ENCODE peak calls at places on chromosomes 11 and 22, in four cellular contexts. B, E, R and A are unnamed samples.

GRCh38 chr11:23590909-23591308 is 730.6 kb upstream of the CCDC179 start:
- DNase-seq in B (no peak), E (no peak), R (no peak), A (no peak)

GRCh38 chr11:70567680-70568503 is 169.6 kb downstream of the CTTN start:
- DNase-seq in B (peak), E (peak), R (no peak), A (peak)

GRCh38 chr11:116275634-116276033 is 497.2 kb downstream of the BUD13 start:
- DNase-seq in B (no peak), E (no peak), R (no peak), A (no peak)

GRCh38 chr22:23684561-23685031 is 6.2 kb upstream of the RGL4 start:
- DNase-seq in B (peak), E (no peak), R (no peak), A (peak)

GRCh38 chr22:28903719-28904118 is 20.3 kb downstream of the ZNRF3 start:
- DNase-seq in B (peak), E (no peak), R (no peak), A (no peak)

GRCh38 chr11:1177020-1177770 is 19.4 kb downstream of the MUC5AC start:
- DNase-seq in B (no peak), E (peak), R (no peak), A (no peak)

GRCh38 chr11:64766881-64767280 is 7.1 kb upstream of the PYGM start:
- DNase-seq in B (no peak), E (no peak), R (no peak), A (no peak)

GRCh38 chr11:128630367-128631230 is 43.2 kb upstream of the ETS1 start:
- DNase-seq in B (peak), E (peak), R (peak), A (peak)

GRCh38 chr11:107590460-107591097 is 368 bp upstream of the ELMOD1 start:
- DNase-seq in B (peak), E (no peak), R (no peak), A (no peak)

GRCh38 chr11:59759900-59760299 is 4.7 kb downstream of the STX3 start:
- DNase-seq in B (no peak), E (no peak), R (no peak), A (no peak)

GRCh38 chr22:37330200-37331033 is 48.1 kb downstream of the CYTH4 start:
- DNase-seq in B (peak), E (no peak), R (peak), A (peak)

GRCh38 chr11:12677131-12677530 is 2.9 kb downstream of the TEAD1 start:
- DNase-seq in B (peak), E (no peak), R (no peak), A (peak)

GRCh38 chr11:65859812-65860277 is 388 bp upstream of the MUS81 start:
- DNase-seq in B (peak), E (peak), R (no peak), A (no peak)

GRCh38 chr11:131977231-131977630 is 606.8 kb downstream of the NTM start:
- DNase-seq in B (peak), E (no peak), R (no peak), A (no peak)

GRCh38 chr11:41328324-41328723 is 131.1 kb downstream of the LRRC4C start:
- DNase-seq in B (no peak), E (no peak), R (no peak), A (no peak)

GRCh38 chr11:130314184-130314748 is 451 bp downstream of the ZBTB44 start:
- DNase-seq in B (peak), E (peak), R (no peak), A (peak)

DNA sequence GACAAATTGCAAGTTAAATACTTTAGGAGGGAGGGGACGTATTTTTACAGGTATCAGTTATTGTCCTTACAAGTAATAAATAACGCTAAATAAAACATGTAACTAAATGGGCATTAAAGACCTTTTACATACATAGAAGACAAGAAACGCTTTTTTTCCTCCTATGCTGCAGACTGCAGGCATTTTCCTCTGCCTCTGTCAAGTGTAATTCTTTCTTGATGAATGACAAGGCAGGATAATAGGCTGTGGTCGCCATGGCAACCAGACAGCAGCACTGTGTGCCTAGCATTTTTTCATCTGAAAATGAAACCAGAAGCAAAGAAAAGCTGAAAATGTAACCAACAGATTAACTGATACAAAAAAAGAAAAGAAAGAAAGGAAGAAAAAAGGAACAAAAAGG is 46.1 kb downstream of the BLID start:
- DNase-seq in B (peak), E (peak), R (no peak), A (peak)
- H3K4me3 ChIP-seq in B (no peak), E (no peak), R (no peak), A (no peak)

DNA sequence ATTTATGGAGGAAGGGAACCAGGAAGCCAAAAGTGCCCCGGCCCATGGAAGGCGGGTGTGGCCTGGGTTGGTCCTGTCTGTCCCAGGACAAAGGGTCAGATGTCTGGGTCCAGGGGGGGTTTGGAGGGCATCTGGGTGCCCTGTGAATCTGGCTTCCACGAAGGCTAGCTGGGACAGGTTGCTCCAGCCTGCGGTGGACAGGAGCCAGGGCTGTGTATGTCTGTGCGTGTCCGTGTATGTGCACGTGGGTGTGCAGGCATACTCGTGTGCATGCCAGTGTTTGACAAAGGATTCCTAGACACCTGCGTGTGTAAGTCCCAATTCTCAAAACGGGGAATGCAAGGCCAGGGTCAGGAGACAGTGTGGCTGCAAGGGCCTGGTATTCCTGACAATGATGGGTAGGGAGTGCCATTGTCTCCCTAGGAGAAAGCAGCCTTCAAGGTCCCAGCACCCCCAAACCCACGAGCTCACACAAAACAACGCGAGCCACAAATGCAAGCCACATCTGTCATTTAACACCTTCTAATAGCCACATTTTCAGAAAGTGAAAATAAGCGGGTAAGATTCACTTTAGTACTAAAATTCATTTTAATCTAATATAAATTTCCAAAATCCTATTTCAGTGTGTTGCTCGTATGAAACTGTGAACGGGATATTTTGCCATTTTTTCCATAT is 78.4 kb upstream of the WNT7B start:
- DNase-seq in B (peak), E (peak), R (no peak), A (no peak)
- H3K4me3 ChIP-seq in B (peak), E (peak), R (peak), A (peak)

GRCh38 chr11:123549901-123550619 is 104.4 kb downstream of the SCN3B start:
- DNase-seq in B (no peak), E (no peak), R (no peak), A (no peak)
- H3K4me3 ChIP-seq in B (no peak), E (no peak), R (no peak), A (no peak)

DNA sequence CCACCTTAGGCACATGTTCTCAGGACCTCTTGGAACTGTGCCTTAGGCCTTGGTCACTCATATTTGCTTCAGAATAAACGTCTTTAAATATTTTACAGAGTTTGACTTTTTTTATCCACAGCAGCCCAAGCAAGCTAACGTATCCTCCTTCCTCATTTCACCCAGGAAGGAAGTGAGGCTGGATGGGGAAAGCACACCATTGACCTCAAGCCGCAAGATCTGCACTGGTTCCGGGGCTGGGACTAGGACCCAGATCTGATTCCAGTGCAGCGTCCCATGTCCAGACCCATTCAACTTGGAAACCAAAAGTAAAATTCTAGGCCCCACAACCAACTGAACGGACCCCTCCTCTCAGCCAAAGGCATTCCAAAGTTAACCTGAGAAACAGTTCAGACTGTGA is 2.4 kb upstream of the LGALS12 start:
- DNase-seq in B (no peak), E (no peak), R (no peak), A (no peak)
- H3K4me3 ChIP-seq in B (no peak), E (no peak), R (no peak), A (no peak)

GRCh38 chr11:83689062-83689461 is 402.9 kb upstream of the CCDC90B start:
- DNase-seq in B (no peak), E (no peak), R (no peak), A (peak)
- H3K4me3 ChIP-seq in B (no peak), E (no peak), R (no peak), A (no peak)

DNA sequence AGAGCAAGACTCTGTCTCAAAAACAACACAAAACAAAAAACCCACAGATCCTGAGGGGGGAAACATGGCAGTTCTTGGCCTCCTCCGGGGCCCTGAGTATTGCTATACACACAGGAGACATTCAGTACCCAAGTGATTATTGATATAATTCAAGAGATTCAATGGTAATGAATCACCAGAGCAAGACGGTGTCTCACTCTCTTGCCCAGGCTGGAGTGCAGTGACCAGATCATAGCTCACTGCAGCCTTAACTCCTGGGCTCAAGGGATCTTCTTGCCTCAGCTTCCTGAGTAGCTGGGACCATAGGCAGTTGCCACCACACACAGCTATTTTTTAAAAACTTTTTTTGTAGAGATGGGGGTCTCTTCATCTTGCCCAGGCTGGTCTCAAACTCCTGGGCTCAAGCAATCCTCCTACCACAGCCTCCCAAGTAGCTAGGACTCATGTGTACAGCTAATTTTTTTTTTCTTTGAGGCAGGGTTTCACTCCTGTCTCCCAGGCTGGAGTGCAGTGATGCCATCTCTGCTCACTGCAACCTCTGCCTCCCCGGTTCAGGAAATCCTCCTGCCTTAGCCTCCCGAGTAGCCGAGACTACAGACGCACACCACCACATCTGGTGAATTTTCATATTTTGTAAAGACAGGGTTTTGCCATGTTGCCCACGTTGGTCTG is 21.8 kb upstream of the PIK3C2A start:
- DNase-seq in B (peak), E (no peak), R (no peak), A (no peak)
- H3K4me3 ChIP-seq in B (no peak), E (no peak), R (no peak), A (no peak)

GRCh38 chr11:5690216-5690615 is 626 bp downstream of the TRIM22 start:
- DNase-seq in B (peak), E (no peak), R (no peak), A (peak)

GRCh38 chr11:5689551-5689983 is at the start of gene TRIM22:
- DNase-seq in B (peak), E (peak), R (peak), A (peak)

GRCh38 chr11:5694642-5695041 is 5.1 kb downstream of the TRIM22 start:
- DNase-seq in B (no peak), E (no peak), R (no peak), A (no peak)

GRCh38 chr11:5690736-5691135 is 1.1 kb downstream of the TRIM22 start:
- DNase-seq in B (peak), E (no peak), R (no peak), A (peak)

DNA sequence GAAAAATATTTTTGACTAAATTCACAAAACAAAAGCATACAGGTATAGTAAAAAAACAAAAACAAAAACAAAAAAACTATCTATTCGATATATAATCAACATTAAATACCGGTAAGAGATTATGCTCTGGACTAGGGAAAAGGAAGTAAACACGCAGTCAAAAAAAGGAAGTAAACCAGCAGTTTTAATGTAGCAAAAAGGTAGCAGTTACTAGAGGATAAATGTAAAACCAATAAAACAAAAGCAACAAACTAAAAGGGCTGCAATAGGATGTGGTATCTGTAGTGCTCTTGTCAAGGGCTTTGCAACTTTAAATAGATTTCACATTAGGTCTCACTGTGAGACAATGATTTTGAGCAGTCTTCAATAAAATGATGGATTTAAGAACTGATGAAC is 2.4 kb downstream of the TRIM22 start:
- DNase-seq in B (no peak), E (no peak), R (no peak), A (no peak)
- H3K4me3 ChIP-seq in B (no peak), E (peak), R (no peak), A (no peak)